ENCODE peak calls at places on chromosomes 1 and 21, in eight cellular contexts. I, A, T, N, B, M, E and G are unnamed samples.

GRCh38 chr1:167542109-167543032 is 11.2 kb downstream of the CREG1 start:
- DNase-seq in B (no peak), T (no peak), A (no peak), M (no peak), E (no peak), I (no peak), N (no peak), G (no peak)

GRCh38 chr1:199959775-199960110 is 67.8 kb upstream of the NR5A2 start:
- DNase-seq in A (no peak), I (no peak), E (no peak), M (no peak), T (no peak), N (peak; percentile 75), B (no peak), G (no peak)

GRCh38 chr1:203129501-203130231 is 2.1 kb downstream of the ADORA1 start:
- DNase-seq in I (no peak), A (peak; percentile 38), B (no peak), N (peak; percentile 80), T (no peak), E (peak; percentile 18), M (no peak), G (no peak)

GRCh38 chr1:2811526-2811905 is 10.0 kb upstream of the TTC34 start:
- DNase-seq in I (no peak), B (no peak), T (no peak), A (no peak), N (no peak), M (no peak), E (no peak), G (no peak)

GRCh38 chr1:247680171-247680570 is 632 bp upstream of the OR13G1 start:
- DNase-seq in B (no peak), A (no peak), N (no peak), I (no peak), T (no peak), M (no peak), E (no peak), G (no peak)

GRCh38 chr1:17225140-17225539 is 20.2 kb downstream of the PADI1 start:
- DNase-seq in M (no peak), B (no peak), I (no peak), A (no peak), T (no peak), N (no peak), E (no peak), G (no peak)

GRCh38 chr1:176885756-176886155 is 278.8 kb downstream of the ASTN1 start:
- DNase-seq in T (no peak), N (no peak), E (no peak), A (no peak), M (no peak), B (no peak), I (no peak), G (no peak)

GRCh38 chr1:29590583-29591555 is 354.5 kb downstream of the PTPRU start:
- DNase-seq in T (no peak), I (no peak), B (no peak), A (no peak), N (peak; percentile 61), E (no peak), M (no peak), G (peak; percentile 48)

GRCh38 chr1:80212021-80212420 is 1205.5 kb upstream of the ADGRL4 start:
- DNase-seq in M (no peak), E (peak; percentile 27), B (no peak), I (no peak), T (no peak), A (no peak), N (no peak), G (no peak)

GRCh38 chr1:172837816-172838680 is 179.1 kb downstream of the FASLG start:
- DNase-seq in A (no peak), B (no peak), E (no peak), N (no peak), I (no peak), T (peak; percentile 19), M (no peak), G (no peak)

GRCh38 chr1:157517026-157517425 is 35.3 kb downstream of the FCRL5 start:
- DNase-seq in A (no peak), T (no peak), I (no peak), N (no peak), M (no peak), B (no peak), E (no peak), G (no peak)

GRCh38 chr1:149844096-149844495 is 55.3 kb upstream of the BOLA1 start:
- DNase-seq in N (no peak), M (peak; percentile 39), I (no peak), E (no peak), B (no peak), A (peak; percentile 34), T (peak; percentile 70), G (no peak)

GRCh38 chr1:87224209-87224608 is 104.5 kb upstream of the LMO4 start:
- DNase-seq in M (peak; percentile 97), T (peak; percentile 96), I (no peak), B (no peak), N (no peak), E (peak; percentile 91), A (no peak), G (no peak)

GRCh38 chr1:43302226-43302625 is 1.4 kb downstream of the TIE1 start:
- DNase-seq in A (no peak), M (no peak), E (no peak), B (no peak), T (no peak), I (no peak), N (no peak), G (no peak)

GRCh38 chr1:231630558-231631205 is 4.1 kb downstream of the DISC1 start:
- DNase-seq in E (no peak), I (no peak), T (peak; percentile 75), B (no peak), A (no peak), N (no peak), M (no peak), G (no peak)

GRCh38 chr1:40267767-40268187 is 9.7 kb downstream of the ZMPSTE24 start:
- DNase-seq in I (no peak), M (peak; percentile 90), N (no peak), A (no peak), T (peak; percentile 99), E (peak; percentile 97), B (no peak), G (no peak)

GRCh38 chr1:92480200-92480812 is 6.4 kb downstream of the GFI1 start:
- DNase-seq in M (no peak), N (no peak), T (no peak), I (no peak), B (no peak), A (no peak), E (no peak), G (no peak)

GRCh38 chr21:34801519-34802132 is 132.8 kb downstream of the CLIC6 start:
- DNase-seq in N (no peak), I (peak; percentile 61), B (no peak), E (peak; percentile 37), M (no peak), A (no peak), T (no peak), G (no peak)

GRCh38 chr1:198153103-198153502 is 3.7 kb upstream of the NEK7 start:
- DNase-seq in T (peak; percentile 55), B (no peak), M (peak; percentile 66), E (peak; percentile 84), I (no peak), A (no peak), N (no peak), G (no peak)

DNA sequence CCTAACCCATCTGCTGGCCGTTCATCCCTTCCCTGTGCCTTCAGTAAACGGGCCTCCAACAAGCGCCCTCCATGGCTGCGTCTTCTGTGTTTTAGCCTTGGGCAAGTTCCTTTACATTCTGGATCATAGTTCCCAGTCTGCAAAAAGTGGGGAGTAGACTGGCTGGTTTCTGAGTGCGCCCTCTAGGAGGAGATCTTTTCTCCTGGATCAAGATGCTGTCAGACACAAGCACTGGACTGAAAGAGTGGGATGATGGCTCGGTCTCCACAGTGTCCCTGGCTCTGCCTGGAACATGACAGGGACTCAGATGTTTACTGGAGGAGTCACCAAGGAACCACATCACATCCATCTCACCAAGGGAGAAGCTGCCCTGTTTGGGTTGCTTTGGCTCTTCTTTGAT is 88.8 kb downstream of the PRDM2 start:
- DNase-seq in T (no peak), I (no peak), N (peak; percentile 45), E (no peak), M (no peak), B (no peak), A (no peak), G (no peak)
- TF ChIP-seq CTCF in T (peak; percentile 27), I (no peak), N (no peak), E (no peak), M (peak; percentile 10), B (no peak), A (no peak), G (no peak)

DNA sequence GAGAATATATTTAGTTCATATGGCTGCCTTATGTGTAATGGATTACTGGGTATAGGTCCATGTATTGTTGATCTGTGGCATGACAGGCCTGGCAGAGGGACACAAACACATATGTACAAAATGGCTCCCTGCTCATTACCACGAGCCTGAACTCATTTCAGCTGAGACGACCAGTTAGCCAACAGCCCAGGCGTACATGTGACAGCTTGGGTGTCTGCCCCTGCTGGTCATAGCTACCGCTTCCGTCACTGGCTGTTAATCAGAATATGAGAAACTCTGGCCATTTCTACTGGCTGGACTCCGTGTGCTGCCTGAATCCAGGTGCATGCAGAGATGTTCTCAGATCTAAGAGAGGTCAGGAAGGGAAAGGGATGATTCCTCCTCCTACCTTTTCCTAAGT is 144.4 kb downstream of the PBX1 start:
- DNase-seq in M (no peak), E (no peak), N (no peak), B (peak; percentile 81), I (no peak), A (no peak), T (no peak), G (no peak)
- TF ChIP-seq CTCF in M (no peak), E (no peak), N (no peak), B (no peak), I (no peak), A (no peak), T (peak; percentile 12), G (no peak)

GRCh38 chr1:19799233-19799876 is 361 bp downstream of the TMCO4 start:
- DNase-seq in A (peak; percentile 92), N (peak; percentile 91), T (peak; percentile 20), B (peak; percentile 45), I (no peak), E (peak; percentile 61), M (no peak), G (no peak)
- TF ChIP-seq CTCF in A (peak; percentile 84), N (no peak), T (peak; percentile 70), B (peak; percentile 49), I (no peak), E (peak; percentile 37), M (peak; percentile 62), G (peak; percentile 45)

GRCh38 chr1:12756756-12757433 is 10.9 kb downstream of the CFAP107 start:
- DNase-seq in M (no peak), E (no peak), B (no peak), A (no peak), T (no peak), I (no peak), N (no peak), G (no peak)

GRCh38 chr1:12761781-12762180 is 11.8 kb upstream of the PRAMEF12 start:
- DNase-seq in B (no peak), I (no peak), A (no peak), E (no peak), M (no peak), N (no peak), T (no peak), G (no peak)

GRCh38 chr1:12757836-12758235 is 11.8 kb downstream of the CFAP107 start:
- DNase-seq in N (no peak), A (no peak), M (no peak), E (no peak), B (no peak), T (no peak), I (no peak), G (no peak)

GRCh38 chr1:12762766-12763165 is 10.8 kb upstream of the PRAMEF12 start:
- DNase-seq in N (no peak), E (no peak), A (no peak), M (no peak), T (no peak), I (no peak), B (no peak), G (no peak)

GRCh38 chr1:12760256-12760795 is 13.2 kb upstream of the PRAMEF12 start:
- DNase-seq in I (no peak), T (no peak), B (no peak), A (no peak), E (no peak), N (no peak), M (no peak), G (no peak)
- TF ChIP-seq CTCF in I (no peak), T (peak; percentile 26), B (no peak), A (no peak), E (no peak), N (no peak), M (no peak), G (no peak)